ENCODE peak calls at places on chromosome 1, in seven cellular contexts. E, M, J, R, H, P and S are unnamed samples.

GRCh38 chr1:63936276-63936675 is 162.5 kb downstream of the ROR1 start:
- DNase-seq in E (no peak), M (no peak), J (no peak), R (no peak), H (no peak), P (no peak), S (no peak)

GRCh38 chr1:178031856-178032320 is 62.0 kb upstream of the RASAL2 start:
- DNase-seq in E (peak), M (peak), J (peak), R (peak), H (peak), P (peak), S (peak)

GRCh38 chr1:228146761-228147693 is 2.7 kb upstream of the GJC2 start:
- DNase-seq in E (peak), M (no peak), J (no peak), R (no peak), H (no peak), P (no peak), S (no peak)

GRCh38 chr1:81650741-81651140 is 150.0 kb upstream of the ADGRL2 start:
- DNase-seq in E (no peak), M (no peak), J (no peak), R (no peak), H (no peak), P (no peak), S (no peak)

GRCh38 chr1:165856606-165857005 is 29.2 kb downstream of the UCK2 start:
- DNase-seq in E (no peak), M (no peak), J (no peak), R (no peak), H (no peak), P (no peak), S (no peak)

GRCh38 chr1:204959836-204960235 is 83.2 kb upstream of the CNTN2 start:
- DNase-seq in E (no peak), M (no peak), J (no peak), R (peak), H (no peak), P (no peak), S (no peak)

GRCh38 chr1:48572632-48573258 is 100.7 kb upstream of the SPATA6 start:
- DNase-seq in E (peak), M (peak), J (peak), R (peak), H (no peak), P (peak), S (peak)

GRCh38 chr1:211967704-211968103 is 67.7 kb downstream of the INTS7 start:
- DNase-seq in E (no peak), M (no peak), J (no peak), R (no peak), H (no peak), P (no peak), S (no peak)

GRCh38 chr1:32693455-32694174 is 9.0 kb downstream of the SYNC start:
- DNase-seq in E (no peak), M (no peak), J (no peak), R (no peak), H (no peak), P (no peak), S (no peak)
- H3K27ac ChIP-seq in E (no peak), M (peak), J (peak), R (peak), H (no peak), P (peak), S (no peak)

GRCh38 chr1:10456661-10457060 is 6.8 kb downstream of the CORT start:
- DNase-seq in E (no peak), M (no peak), J (no peak), R (peak), H (no peak), P (no peak), S (no peak)

GRCh38 chr1:10459185-10459584 is 9.4 kb downstream of the CORT start:
- DNase-seq in E (no peak), M (no peak), J (no peak), R (no peak), H (no peak), P (no peak), S (peak)

GRCh38 chr1:10456079-10456478 is 6.2 kb downstream of the CORT start:
- DNase-seq in E (no peak), M (no peak), J (no peak), R (no peak), H (no peak), P (no peak), S (no peak)

GRCh38 chr1:10457910-10458309 is 8.1 kb downstream of the CORT start:
- DNase-seq in E (no peak), M (no peak), J (no peak), R (peak), H (no peak), P (no peak), S (no peak)
- H3K27ac ChIP-seq in E (no peak), M (no peak), J (peak), R (no peak), H (no peak), P (no peak), S (no peak)

DNA sequence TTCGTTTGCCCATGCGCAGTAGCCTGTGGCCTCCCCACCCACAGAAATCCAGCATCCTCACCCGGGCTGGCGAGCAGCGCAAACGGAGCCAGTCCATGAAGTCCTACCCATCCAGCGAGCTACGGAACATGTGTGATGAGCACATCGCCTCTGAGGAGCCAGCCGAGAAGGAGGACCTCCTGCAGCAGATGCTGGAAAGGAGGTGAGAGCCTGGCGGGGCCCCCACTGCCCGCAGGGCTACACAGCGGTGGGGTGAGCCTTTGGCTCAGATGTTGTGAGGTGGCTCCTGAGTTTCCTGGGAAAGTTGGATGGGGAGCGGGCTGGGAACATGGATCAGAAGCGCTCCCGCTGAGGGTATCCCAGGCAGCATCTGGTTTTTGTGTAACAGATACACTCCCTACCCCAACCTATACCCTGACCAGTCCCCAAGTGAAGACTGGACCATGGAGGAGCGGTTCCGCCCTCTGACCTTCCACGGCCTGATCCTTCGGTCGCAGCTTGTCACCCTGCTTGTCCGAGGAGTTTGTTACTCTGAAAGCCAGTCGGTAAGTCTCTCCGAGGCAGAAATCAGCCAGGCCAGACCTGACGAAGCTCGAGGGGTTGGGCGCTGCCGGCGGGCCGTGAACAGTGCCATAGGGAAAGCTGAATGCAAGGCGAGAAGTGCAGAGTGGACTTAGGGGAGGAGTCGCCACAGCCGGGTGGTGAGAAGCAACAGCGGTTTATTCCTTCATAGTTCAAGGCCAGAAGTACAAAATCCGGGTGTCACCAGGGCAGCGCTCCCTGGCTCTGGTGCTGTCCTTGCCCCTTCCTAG is 10.4 kb downstream of the NPPA start:
- DNase-seq in E (no peak), M (no peak), J (no peak), R (no peak), H (no peak), P (no peak), S (no peak)
- H3K27ac ChIP-seq in E (no peak), M (no peak), J (no peak), R (no peak), H (no peak), P (no peak), S (no peak)

GRCh38 chr1:21439721-21440629 is at the start of gene NBPF3:
- DNase-seq in E (peak), M (peak), J (peak), R (peak), H (peak), P (peak), S (peak)
- H3K27ac ChIP-seq in E (peak), M (no peak), J (peak), R (peak), H (peak), P (peak), S (peak)

GRCh38 chr1:150973258-150973825 is 1.3 kb downstream of the CERS2 start:
- DNase-seq in E (no peak), M (no peak), J (peak), R (peak), H (no peak), P (peak), S (no peak)
- H3K27ac ChIP-seq in E (peak), M (peak), J (peak), R (peak), H (peak), P (peak), S (peak)

GRCh38 chr1:172390620-172391491 is 29.6 kb upstream of the C1orf105 start:
- DNase-seq in E (peak), M (peak), J (no peak), R (peak), H (no peak), P (no peak), S (no peak)
- H3K27ac ChIP-seq in E (peak), M (peak), J (no peak), R (peak), H (peak), P (peak), S (peak)

DNA sequence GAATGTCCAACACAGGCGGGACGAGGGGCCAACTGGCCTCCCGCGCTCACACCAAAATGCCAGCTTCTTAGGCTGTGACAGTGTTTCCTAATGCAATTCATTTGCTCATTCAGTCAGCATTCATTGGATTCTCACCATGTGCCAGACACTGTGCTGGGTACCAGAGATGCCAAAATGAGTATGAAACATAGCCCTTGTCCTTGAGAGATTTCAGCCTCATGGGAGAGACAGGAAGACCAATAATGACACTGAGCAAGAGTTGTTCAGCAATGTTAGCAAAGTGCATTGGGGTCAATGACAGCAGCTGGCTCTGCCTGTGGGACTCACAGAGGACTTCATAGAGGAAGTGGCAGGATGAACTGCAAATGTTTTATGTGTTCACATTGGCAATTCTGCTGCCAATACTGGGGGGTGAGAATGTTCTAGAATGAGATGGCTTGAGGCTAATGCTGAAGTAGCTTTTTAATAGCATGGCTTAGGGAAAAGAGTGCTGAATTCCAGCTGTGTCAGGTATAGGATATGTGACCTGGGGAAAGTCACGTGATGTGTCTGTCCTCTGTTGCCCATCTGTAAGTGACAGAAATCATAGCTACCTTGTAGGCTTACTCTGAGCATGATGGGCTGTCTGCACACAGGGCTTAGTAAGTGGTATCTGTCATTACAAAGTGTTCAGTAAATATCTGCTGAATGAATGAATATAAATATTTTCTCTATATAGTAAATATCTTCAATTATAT is 58.3 kb upstream of the KIF26B start:
- DNase-seq in E (no peak), M (no peak), J (no peak), R (no peak), H (no peak), P (no peak), S (no peak)
- H3K27ac ChIP-seq in E (no peak), M (no peak), J (no peak), R (no peak), H (no peak), P (no peak), S (no peak)